ENCODE peak calls at places on chromosome 1, in seven cellular contexts. O, V, Y, P, H, J and E are unnamed samples.

GRCh38 chr1:222600274-222600673 is 10.5 kb upstream of the TAF1A start:
- DNase-seq in P (no peak), O (no peak), V (peak; percentile 12), H (no peak), Y (no peak), J (no peak), E (no peak)

GRCh38 chr1:105544475-105544874 is 1512.0 kb upstream of the PRMT6 start:
- DNase-seq in P (no peak), J (no peak), H (no peak), V (no peak), O (no peak), Y (no peak), E (no peak)

GRCh38 chr1:202112864-202113689 is 9.6 kb upstream of the GPR37L1 start:
- DNase-seq in P (no peak), Y (peak; percentile 84), O (no peak), J (no peak), H (no peak), V (peak; percentile 85), E (no peak)

GRCh38 chr1:155777541-155777940 is 79.5 kb downstream of the GON4L start:
- DNase-seq in P (no peak), O (no peak), V (no peak), J (no peak), H (no peak), Y (no peak), E (no peak)

GRCh38 chr1:7679159-7679872 is 91.8 kb upstream of the VAMP3 start:
- DNase-seq in V (no peak), P (no peak), O (no peak), H (no peak), J (no peak), Y (no peak), E (no peak)

GRCh38 chr1:44251989-44252625 is 38.8 kb downstream of the DMAP1 start:
- DNase-seq in H (no peak), P (no peak), V (no peak), J (no peak), O (no peak), Y (no peak), E (no peak)

GRCh38 chr1:2106681-2107405 is 56.6 kb downstream of the PRKCZ start:
- DNase-seq in J (no peak), P (peak; percentile 21), H (no peak), V (no peak), O (no peak), Y (peak; percentile 20), E (no peak)

GRCh38 chr1:218344814-218345672 is at the start of gene TGFB2:
- DNase-seq in P (peak; percentile 46), H (no peak), Y (peak; percentile 39), J (peak; percentile 12), O (no peak), V (peak; percentile 92), E (no peak)

GRCh38 chr1:149899460-149900284 is at the start of gene BOLA1:
- DNase-seq in O (peak; percentile 89), Y (peak; percentile 95), J (peak; percentile 81), V (peak; percentile 93), P (peak; percentile 88), H (peak; percentile 96), E (peak; percentile 74)

GRCh38 chr1:6348511-6349191 is 44.9 kb downstream of the ACOT7 start:
- DNase-seq in P (no peak), O (no peak), J (no peak), V (peak; percentile 26), Y (peak; percentile 60), H (no peak), E (peak; percentile 60)

GRCh38 chr1:25549273-25550154 is 6.1 kb downstream of the LDLRAP1 start:
- DNase-seq in P (peak; percentile 90), O (no peak), Y (peak; percentile 60), V (no peak), H (no peak), J (no peak), E (peak; percentile 36)

GRCh38 chr1:225996946-225997545 is 2.1 kb downstream of the SDE2 start:
- DNase-seq in O (no peak), P (no peak), Y (no peak), J (no peak), V (no peak), H (no peak), E (no peak)

GRCh38 chr1:41581216-41582003 is 96.9 kb upstream of the EDN2 start:
- DNase-seq in H (no peak), P (no peak), J (no peak), O (no peak), Y (no peak), V (no peak), E (no peak)

GRCh38 chr1:101128211-101128727 is 102.7 kb upstream of the DPH5 start:
- DNase-seq in Y (no peak), H (no peak), J (no peak), V (no peak), O (no peak), P (peak; percentile 83), E (no peak)

GRCh38 chr1:53326598-53327182 is 1.2 kb downstream of the LRP8 start:
- DNase-seq in P (no peak), Y (no peak), V (no peak), H (peak; percentile 67), O (no peak), J (no peak), E (peak; percentile 25)

GRCh38 chr1:156721131-156721924 is 6.9 kb upstream of the METTL25B start:
- DNase-seq in P (no peak), J (no peak), V (no peak), H (no peak), Y (no peak), O (no peak), E (no peak)

GRCh38 chr1:190665045-190665444 is 187.4 kb upstream of the BRINP3 start:
- DNase-seq in H (no peak), Y (no peak), J (no peak), V (no peak), P (no peak), O (no peak), E (no peak)

GRCh38 chr1:47569681-47570470 is 132.0 kb downstream of the FOXD2 start:
- DNase-seq in J (no peak), O (no peak), V (peak; percentile 84), Y (peak; percentile 40), H (no peak), P (no peak), E (no peak)

GRCh38 chr1:26036756-26037281 is 9.1 kb downstream of the SLC30A2 start:
- DNase-seq in J (no peak), P (no peak), Y (no peak), O (no peak), H (no peak), V (no peak), E (no peak)

GRCh38 chr1:182268659-182269058 is 122.9 kb downstream of the GLUL start:
- DNase-seq in P (no peak), H (no peak), Y (no peak), V (no peak), J (no peak), O (no peak), E (no peak)

GRCh38 chr1:223114871-223115270 is 28.2 kb downstream of the TLR5 start:
- DNase-seq in J (no peak), Y (peak; percentile 54), V (no peak), P (no peak), H (no peak), O (no peak), E (no peak)

GRCh38 chr1:11800756-11801433 is 4.9 kb downstream of the MTHFR start:
- DNase-seq in J (no peak), V (no peak), P (no peak), O (no peak), Y (peak; percentile 51), H (no peak), E (no peak)

GRCh38 chr1:53180226-53180625 is 16.4 kb upstream of the CPT2 start:
- DNase-seq in O (no peak), J (no peak), V (no peak), H (no peak), P (no peak), Y (no peak), E (no peak)

GRCh38 chr1:225911207-225912130 is 12.6 kb downstream of the PYCR2 start:
- DNase-seq in P (peak; percentile 60), Y (peak; percentile 51), H (peak; percentile 81), V (peak; percentile 54), O (no peak), J (peak; percentile 68), E (peak; percentile 68)

GRCh38 chr1:23908453-23909341 is 4.5 kb downstream of the CNR2 start:
- DNase-seq in O (no peak), Y (no peak), J (no peak), H (no peak), V (no peak), P (peak; percentile 85), E (peak; percentile 32)

GRCh38 chr1:93899543-93900207 is 9.6 kb downstream of the GCLM start:
- DNase-seq in Y (no peak), V (no peak), H (no peak), J (no peak), P (no peak), O (no peak), E (no peak)
- TF ChIP-seq CTCF in Y (no peak), V (no peak), H (no peak), J (no peak), P (no peak), O (no peak), E (no peak)

DNA sequence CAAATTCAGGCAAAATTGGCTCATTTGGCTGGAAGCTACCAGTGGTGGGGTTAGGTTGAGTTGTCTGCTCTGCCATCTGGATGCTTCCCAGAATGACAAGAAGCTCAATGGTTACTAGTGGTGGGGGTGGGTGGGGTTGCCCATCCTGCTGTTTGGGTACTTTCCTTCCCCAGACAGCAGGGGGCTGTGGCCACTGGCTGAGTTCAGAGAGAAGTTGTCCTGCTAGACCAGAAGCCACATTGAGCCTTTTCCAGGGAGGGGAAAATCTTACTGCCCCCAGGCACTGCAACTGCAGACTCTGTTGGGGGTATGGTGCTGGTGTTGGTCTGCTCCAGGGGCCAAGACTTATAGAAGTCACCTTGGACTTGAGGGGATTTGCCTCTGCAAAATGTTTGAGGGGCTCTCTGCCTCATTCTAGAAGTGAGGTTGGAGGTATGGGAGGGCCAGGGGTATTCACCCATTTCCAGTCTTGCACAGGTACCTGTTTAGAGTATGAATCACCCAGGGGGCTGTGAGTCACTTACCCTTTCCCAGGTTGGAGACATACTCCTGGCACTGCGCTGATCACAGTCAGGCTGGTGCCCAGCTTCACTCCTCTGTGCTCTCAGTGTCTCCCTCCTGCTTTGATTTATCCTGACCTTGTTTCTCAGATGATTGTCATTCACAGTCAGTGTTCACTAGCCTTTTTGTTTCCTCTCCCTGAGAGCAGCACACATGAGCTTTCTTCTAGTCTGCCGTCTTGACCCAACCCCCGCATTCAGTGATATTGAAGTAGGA is 89.1 kb upstream of the NEGR1 start:
- DNase-seq in P (no peak), H (no peak), Y (no peak), V (no peak), J (peak; percentile 2), O (no peak), E (no peak)
- TF ChIP-seq CTCF in P (no peak), H (no peak), Y (no peak), V (no peak), J (no peak), O (no peak), E (no peak)

GRCh38 chr1:116934586-116935207 is 25.0 kb downstream of the PTGFRN start:
- DNase-seq in H (no peak), Y (no peak), O (no peak), J (no peak), V (peak; percentile 6), P (no peak), E (no peak)
- TF ChIP-seq CTCF in H (peak; percentile 52), Y (no peak), O (peak; percentile 67), J (peak; percentile 56), V (no peak), P (no peak), E (peak; percentile 17)

DNA sequence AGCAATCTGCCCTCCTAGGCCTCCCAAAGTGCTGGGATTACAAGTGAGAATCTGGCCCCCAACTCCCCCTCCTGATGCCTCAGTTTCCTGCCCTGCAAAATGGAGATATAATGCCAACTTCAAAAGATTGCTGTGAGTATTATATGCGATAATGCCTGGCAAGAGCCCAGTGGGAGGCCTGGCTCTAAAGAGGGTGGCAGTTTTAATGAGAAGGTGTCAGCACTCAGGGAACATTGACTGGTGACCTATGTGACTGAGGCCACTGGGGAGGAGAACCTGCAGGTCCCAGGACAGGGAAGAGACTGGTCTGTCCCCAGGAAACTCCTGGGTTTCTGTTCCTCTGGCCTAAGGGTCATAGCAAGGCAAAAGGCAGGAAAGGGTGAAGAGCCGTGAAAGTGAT is 11.0 kb downstream of the HSPG2 start:
- DNase-seq in O (no peak), P (no peak), Y (no peak), H (no peak), J (no peak), V (no peak), E (no peak)
- TF ChIP-seq CTCF in O (no peak), P (no peak), Y (no peak), H (no peak), J (no peak), V (no peak), E (no peak)